ENCODE peak calls at places on chromosomes 1 and 21, in ten cellular contexts. E is fibroblast of lung, H is Peyer's patch, W is A549, F is brain microvascular endothelial cell, I is fibroblast of mammary gland, A is IMR-90, M is A673, P is astrocyte of the cerebellum, R is cardiac muscle cell. D is an unnamed sample.

GRCh38 chr1:88791192-88791591 is 100.2 kb downstream of the GTF2B start:
- DNase-seq in E (no peak), H (no peak), W (no peak), F (no peak), I (no peak), A (peak; percentile 12), M (no peak), P (no peak), R (no peak), D (no peak)

GRCh38 chr1:45258059-45258650 is 51.8 kb upstream of the ZSWIM5 start:
- DNase-seq in E (no peak), H (no peak), W (peak; percentile 6), F (no peak), I (no peak), A (no peak), M (no peak), P (no peak), R (no peak), D (no peak)

GRCh38 chr1:205706601-205707502 is 26.5 kb upstream of the SLC45A3 start:
- DNase-seq in E (no peak), H (no peak), W (no peak), F (no peak), I (no peak), A (no peak), M (no peak), P (no peak), R (no peak), D (no peak)

GRCh38 chr21:29416268-29416667 is 117.5 kb downstream of the BACH1 start:
- DNase-seq in E (no peak), H (no peak), W (no peak), F (no peak), I (no peak), A (no peak), M (no peak), P (no peak), R (no peak), D (no peak)

GRCh38 chr1:63790989-63791388 is 17.2 kb downstream of the ROR1 start:
- DNase-seq in E (no peak), H (no peak), W (no peak), F (no peak), I (no peak), A (no peak), M (no peak), P (no peak), R (no peak), D (no peak)

GRCh38 chr1:231628207-231628876 is 1.8 kb downstream of the DISC1 start:
- DNase-seq in E (no peak), H (no peak), W (no peak), F (no peak), I (peak; percentile 12), A (peak; percentile 37), M (peak; percentile 42), P (no peak), R (no peak), D (no peak)

GRCh38 chr1:180150982-180151381 is 3.7 kb upstream of the QSOX1 start:
- DNase-seq in E (no peak), H (no peak), W (no peak), F (no peak), I (peak; percentile 29), A (peak; percentile 32), M (peak; percentile 60), P (no peak), R (no peak), D (no peak)

GRCh38 chr21:39788383-39788782 is 43.4 kb downstream of the IGSF5 start:
- DNase-seq in E (peak; percentile 94), H (no peak), W (peak; percentile 72), F (peak; percentile 23), I (peak; percentile 15), A (peak; percentile 12), M (peak; percentile 43), P (peak; percentile 96), R (peak; percentile 87), D (no peak)

GRCh38 chr1:173064011-173064410 is 13.3 kb upstream of the TNFSF18 start:
- DNase-seq in E (peak; percentile 46), H (no peak), W (no peak), F (no peak), I (peak; percentile 18), A (peak; percentile 66), M (no peak), P (no peak), R (no peak), D (no peak)

GRCh38 chr1:235935506-235936224 is 69.0 kb upstream of the LYST start:
- DNase-seq in E (no peak), H (no peak), W (no peak), F (no peak), I (no peak), A (no peak), M (no peak), P (no peak), R (no peak), D (no peak)

GRCh38 chr1:159938221-159938852 is 7.1 kb downstream of the IGSF9 start:
- DNase-seq in E (no peak), H (peak; percentile 66), W (no peak), F (no peak), I (no peak), A (no peak), M (no peak), P (no peak), R (no peak), D (no peak)

GRCh38 chr21:18164483-18164882 is 80.2 kb upstream of the CHODL start:
- DNase-seq in E (no peak), H (no peak), W (no peak), F (no peak), I (no peak), A (no peak), M (no peak), P (no peak), R (no peak), D (no peak)

GRCh38 chr1:93056214-93056613 is 22.9 kb upstream of the MTF2 start:
- DNase-seq in E (peak; percentile 29), H (no peak), W (no peak), F (peak; percentile 29), I (peak; percentile 47), A (peak; percentile 55), M (peak; percentile 47), P (peak; percentile 33), R (peak; percentile 80), D (no peak)

GRCh38 chr1:68344208-68344607 is 105.5 kb downstream of the RPE65 start:
- DNase-seq in E (no peak), H (no peak), W (no peak), F (no peak), I (no peak), A (no peak), M (no peak), P (no peak), R (no peak), D (no peak)

GRCh38 chr21:38824124-38824822 is 18.5 kb downstream of the ETS2 start:
- DNase-seq in E (peak; percentile 56), H (peak; percentile 74), W (no peak), F (no peak), I (peak; percentile 86), A (peak; percentile 90), M (no peak), P (no peak), R (no peak), D (no peak)

GRCh38 chr1:154778944-154779343 is 91.1 kb downstream of the KCNN3 start:
- DNase-seq in E (no peak), H (no peak), W (no peak), F (no peak), I (no peak), A (no peak), M (no peak), P (no peak), R (no peak), D (no peak)

GRCh38 chr1:240084749-240085148 is 6.9 kb upstream of the FMN2 start:
- DNase-seq in E (no peak), H (no peak), W (no peak), F (no peak), I (no peak), A (no peak), M (no peak), P (no peak), R (no peak), D (no peak)

DNA sequence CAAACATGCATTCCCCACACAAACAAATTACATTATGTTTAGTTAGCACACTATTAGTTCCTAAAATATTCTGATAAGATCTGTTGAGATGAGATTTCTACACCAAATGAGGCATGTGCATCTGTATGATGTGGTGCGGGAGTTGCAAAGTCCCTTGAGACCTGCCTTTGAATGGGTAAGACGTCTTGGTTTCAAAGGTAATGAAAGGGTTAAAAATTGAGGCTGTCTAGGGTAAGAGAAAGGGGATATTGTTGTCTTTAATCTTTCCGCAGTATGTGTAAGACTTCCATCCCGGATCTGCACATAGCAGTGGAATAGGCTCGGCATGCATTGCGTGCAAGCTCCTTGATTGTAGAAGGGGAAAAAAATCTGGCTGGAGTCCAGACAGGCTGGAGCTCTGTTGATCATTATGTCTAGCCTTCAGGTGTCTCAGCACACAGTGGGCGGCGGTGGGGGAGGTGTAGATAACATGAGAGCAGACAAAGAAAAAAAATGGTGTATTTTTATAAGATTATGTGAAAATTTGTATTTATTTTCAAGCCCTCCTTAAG is 296.6 kb downstream of the PTPRC start:
- DNase-seq in E (peak; percentile 99), H (no peak), W (peak; percentile 92), F (peak; percentile 100), I (peak; percentile 91), A (peak; percentile 98), M (peak; percentile 97), P (peak; percentile 96), R (peak; percentile 86), D (peak; percentile 53)
- H3K4me3 ChIP-seq in E (peak overlapping the region; percentile 51), H (peak overlapping the region; percentile 54), W (peak overlapping the region; percentile 55), F (peak overlapping the region; percentile 81), I (peak overlapping the region; percentile 83), A (peak overlapping the region; percentile 89), M (peak overlapping the region; percentile 68), P (peak overlapping the region; percentile 74), R (peak overlapping the region; percentile 23), D (peak overlapping the region; percentile 57)

GRCh38 chr1:20233394-20233793 is 47.1 kb upstream of the PLA2G2C start:
- DNase-seq in E (peak; percentile 23), H (no peak), W (peak; percentile 31), F (peak; percentile 2), I (peak; percentile 52), A (peak; percentile 38), M (peak; percentile 40), P (no peak), R (no peak), D (no peak)
- TF ChIP-seq CTCF in E (peak; percentile 46), H (peak; percentile 8), W (peak; percentile 49), F (peak; percentile 40), I (peak; percentile 54), A (peak; percentile 42), M (peak; percentile 57), P (peak; percentile 40), R (peak; percentile 43), D (no peak)

DNA sequence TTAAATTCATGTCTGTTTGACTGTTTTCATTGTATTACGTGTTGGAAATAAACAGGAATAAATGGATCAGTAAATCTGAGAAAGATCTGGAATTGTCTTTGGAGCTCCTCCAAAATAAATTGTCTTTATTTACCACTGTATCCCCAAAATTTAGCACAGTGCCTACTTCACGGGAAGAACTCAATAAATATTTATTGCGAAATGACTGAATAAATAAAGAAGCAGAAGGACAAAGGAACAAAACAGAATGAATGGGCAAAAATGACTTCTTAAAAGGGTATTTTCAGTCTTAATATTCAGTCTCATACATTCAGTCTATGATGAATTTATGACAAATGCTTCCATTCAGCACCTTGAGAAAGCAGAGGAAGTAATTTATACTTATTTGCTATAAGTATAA is 19.3 kb upstream of the PRKAA2 start:
- DNase-seq in E (no peak), H (no peak), W (no peak), F (no peak), I (no peak), A (no peak), M (no peak), P (no peak), R (no peak), D (no peak)
- H3K4me3 ChIP-seq in E (no peak overlapping the region), H (no peak overlapping the region), W (no peak overlapping the region), F (no peak overlapping the region), I (no peak overlapping the region), A (no peak overlapping the region), M (no peak overlapping the region), P (no peak overlapping the region), R (no peak overlapping the region), D (no peak overlapping the region)

GRCh38 chr1:119276558-119276957 is 92.0 kb upstream of the HAO2 start:
- DNase-seq in E (no peak), H (no peak), W (peak; percentile 2), F (no peak), I (no peak), A (no peak), M (no peak), P (no peak), R (peak; percentile 42), D (no peak)
- TF ChIP-seq CTCF in E (no peak), H (no peak), W (no peak), F (no peak), I (no peak), A (no peak), M (peak; percentile 18), P (no peak), R (no peak), D (peak; percentile 20)